ENCODE peak calls at places on chromosomes 12 and 14, in seven cellular contexts. One of them, this sample, is unnamed.

GRCh38 chr12:68793436-68793835 is 14.5 kb upstream of the MDM2 start:
- DNase-seq in A549: no peak
- DNase-seq in body of pancreas: no peak
- DNase-seq in ascending aorta: no peak
- DNase-seq in gastrocnemius medialis: no peak
- DNase-seq in upper lobe of right lung: no peak
- DNase-seq in epithelial cell of esophagus: no peak
- DNase-seq in this sample: no peak

GRCh38 chr12:52147367-52147972 is 44.3 kb downstream of the KRT80 start:
- DNase-seq in A549: peak
- DNase-seq in body of pancreas: peak
- DNase-seq in ascending aorta: peak
- DNase-seq in gastrocnemius medialis: peak
- DNase-seq in upper lobe of right lung: peak
- DNase-seq in epithelial cell of esophagus: peak
- DNase-seq in this sample: no peak

GRCh38 chr12:7857916-7858315 is 14.8 kb downstream of the SLC2A14 start:
- DNase-seq in A549: no peak
- DNase-seq in body of pancreas: no peak
- DNase-seq in ascending aorta: no peak
- DNase-seq in gastrocnemius medialis: no peak
- DNase-seq in upper lobe of right lung: no peak
- DNase-seq in epithelial cell of esophagus: no peak
- DNase-seq in this sample: no peak

GRCh38 chr12:84996759-84997158 is 39.3 kb downstream of the TSPAN19 start:
- DNase-seq in A549: no peak
- DNase-seq in body of pancreas: no peak
- DNase-seq in ascending aorta: no peak
- DNase-seq in gastrocnemius medialis: no peak
- DNase-seq in upper lobe of right lung: no peak
- DNase-seq in epithelial cell of esophagus: no peak
- DNase-seq in this sample: no peak

GRCh38 chr14:99522934-99523660 is 41.9 kb downstream of the CCNK start:
- DNase-seq in A549: no peak
- DNase-seq in body of pancreas: no peak
- DNase-seq in ascending aorta: no peak
- DNase-seq in gastrocnemius medialis: no peak
- DNase-seq in upper lobe of right lung: no peak
- DNase-seq in epithelial cell of esophagus: no peak
- DNase-seq in this sample: no peak

GRCh38 chr12:38158428-38159091 is 158.0 kb upstream of the ALG10B start:
- DNase-seq in A549: no peak
- DNase-seq in body of pancreas: no peak
- DNase-seq in ascending aorta: no peak
- DNase-seq in gastrocnemius medialis: no peak
- DNase-seq in upper lobe of right lung: no peak
- DNase-seq in epithelial cell of esophagus: no peak
- DNase-seq in this sample: no peak

GRCh38 chr12:65649126-65649525 is 175.2 kb upstream of the HMGA2 start:
- DNase-seq in A549: peak
- DNase-seq in body of pancreas: peak
- DNase-seq in ascending aorta: no peak
- DNase-seq in gastrocnemius medialis: no peak
- DNase-seq in upper lobe of right lung: no peak
- DNase-seq in epithelial cell of esophagus: peak
- DNase-seq in this sample: no peak

GRCh38 chr14:101173698-101174521 is 270.4 kb upstream of the RTL1 start:
- DNase-seq in A549: no peak
- DNase-seq in body of pancreas: no peak
- DNase-seq in ascending aorta: no peak
- DNase-seq in gastrocnemius medialis: no peak
- DNase-seq in upper lobe of right lung: peak
- DNase-seq in epithelial cell of esophagus: no peak
- DNase-seq in this sample: no peak

GRCh38 chr14:103819503-103820307 is 27.7 kb downstream of the PPP1R13B start:
- DNase-seq in A549: no peak
- DNase-seq in body of pancreas: peak
- DNase-seq in ascending aorta: no peak
- DNase-seq in gastrocnemius medialis: no peak
- DNase-seq in upper lobe of right lung: peak
- DNase-seq in epithelial cell of esophagus: peak
- DNase-seq in this sample: peak

GRCh38 chr12:64160718-64161060 is 61.4 kb downstream of the KICS2 start:
- DNase-seq in A549: no peak
- DNase-seq in body of pancreas: no peak
- DNase-seq in ascending aorta: no peak
- DNase-seq in gastrocnemius medialis: no peak
- DNase-seq in upper lobe of right lung: no peak
- DNase-seq in epithelial cell of esophagus: peak
- DNase-seq in this sample: no peak

GRCh38 chr12:66775941-66776340 is 97.1 kb upstream of the GRIP1 start:
- DNase-seq in A549: no peak
- DNase-seq in body of pancreas: no peak
- DNase-seq in ascending aorta: no peak
- DNase-seq in gastrocnemius medialis: no peak
- DNase-seq in upper lobe of right lung: no peak
- DNase-seq in epithelial cell of esophagus: no peak
- DNase-seq in this sample: no peak

GRCh38 chr14:97138801-97139200 is 341.6 kb downstream of the VRK1 start:
- DNase-seq in A549: no peak
- DNase-seq in body of pancreas: no peak
- DNase-seq in ascending aorta: no peak
- DNase-seq in gastrocnemius medialis: no peak
- DNase-seq in upper lobe of right lung: no peak
- DNase-seq in epithelial cell of esophagus: no peak
- DNase-seq in this sample: no peak

GRCh38 chr12:33192226-33192625 is 247.4 kb downstream of the SYT10 start:
- DNase-seq in A549: no peak
- DNase-seq in body of pancreas: no peak
- DNase-seq in ascending aorta: no peak
- DNase-seq in gastrocnemius medialis: no peak
- DNase-seq in upper lobe of right lung: no peak
- DNase-seq in epithelial cell of esophagus: no peak
- DNase-seq in this sample: no peak

GRCh38 chr12:109304485-109304884 is 4.6 kb downstream of the FOXN4 start:
- DNase-seq in A549: no peak
- DNase-seq in body of pancreas: no peak
- DNase-seq in ascending aorta: no peak
- DNase-seq in gastrocnemius medialis: no peak
- DNase-seq in upper lobe of right lung: no peak
- DNase-seq in epithelial cell of esophagus: no peak
- DNase-seq in this sample: no peak

GRCh38 chr12:41699658-41700057 is 445.0 kb downstream of the GXYLT1 start:
- DNase-seq in A549: no peak
- DNase-seq in body of pancreas: no peak
- DNase-seq in ascending aorta: no peak
- DNase-seq in gastrocnemius medialis: no peak
- DNase-seq in upper lobe of right lung: no peak
- DNase-seq in epithelial cell of esophagus: no peak
- DNase-seq in this sample: no peak
- TF ChIP-seq CTCF in A549: no peak
- TF ChIP-seq CTCF in body of pancreas: no peak
- TF ChIP-seq CTCF in ascending aorta: no peak
- TF ChIP-seq CTCF in gastrocnemius medialis: no peak
- TF ChIP-seq CTCF in upper lobe of right lung: no peak
- TF ChIP-seq CTCF in epithelial cell of esophagus: no peak
- TF ChIP-seq CTCF in this sample: no peak

GRCh38 chr14:81436296-81437138 is 36.4 kb upstream of the STON2 start:
- DNase-seq in A549: peak
- DNase-seq in body of pancreas: peak
- DNase-seq in ascending aorta: no peak
- DNase-seq in gastrocnemius medialis: peak
- DNase-seq in upper lobe of right lung: peak
- DNase-seq in epithelial cell of esophagus: peak
- DNase-seq in this sample: peak
- H3K4me3 ChIP-seq in A549: peak
- H3K4me3 ChIP-seq in body of pancreas: no peak
- H3K4me3 ChIP-seq in ascending aorta: peak
- H3K4me3 ChIP-seq in gastrocnemius medialis: peak
- H3K4me3 ChIP-seq in upper lobe of right lung: peak
- H3K4me3 ChIP-seq in epithelial cell of esophagus: peak
- H3K4me3 ChIP-seq in this sample: peak

GRCh38 chr14:71604231-71604630 is 328.0 kb upstream of the RGS6 start:
- DNase-seq in A549: no peak
- DNase-seq in body of pancreas: no peak
- DNase-seq in ascending aorta: no peak
- DNase-seq in gastrocnemius medialis: no peak
- DNase-seq in upper lobe of right lung: no peak
- DNase-seq in epithelial cell of esophagus: no peak
- DNase-seq in this sample: no peak

GRCh38 chr14:71607056-71607455 is 325.2 kb upstream of the RGS6 start:
- DNase-seq in A549: no peak
- DNase-seq in body of pancreas: no peak
- DNase-seq in ascending aorta: no peak
- DNase-seq in gastrocnemius medialis: no peak
- DNase-seq in upper lobe of right lung: no peak
- DNase-seq in epithelial cell of esophagus: no peak
- DNase-seq in this sample: no peak

GRCh38 chr14:71602524-71602923 is 329.7 kb upstream of the RGS6 start:
- DNase-seq in A549: no peak
- DNase-seq in body of pancreas: no peak
- DNase-seq in ascending aorta: no peak
- DNase-seq in gastrocnemius medialis: no peak
- DNase-seq in upper lobe of right lung: no peak
- DNase-seq in epithelial cell of esophagus: no peak
- DNase-seq in this sample: no peak

GRCh38 chr14:71606575-71606974 is 325.7 kb upstream of the RGS6 start:
- DNase-seq in A549: no peak
- DNase-seq in body of pancreas: no peak
- DNase-seq in ascending aorta: no peak
- DNase-seq in gastrocnemius medialis: no peak
- DNase-seq in upper lobe of right lung: no peak
- DNase-seq in epithelial cell of esophagus: no peak
- DNase-seq in this sample: no peak

GRCh38 chr14:71606064-71606463 is 326.2 kb upstream of the RGS6 start:
- DNase-seq in A549: no peak
- DNase-seq in body of pancreas: no peak
- DNase-seq in ascending aorta: no peak
- DNase-seq in gastrocnemius medialis: no peak
- DNase-seq in upper lobe of right lung: no peak
- DNase-seq in epithelial cell of esophagus: no peak
- DNase-seq in this sample: no peak
- TF ChIP-seq CTCF in A549: no peak
- TF ChIP-seq CTCF in body of pancreas: no peak
- TF ChIP-seq CTCF in ascending aorta: no peak
- TF ChIP-seq CTCF in gastrocnemius medialis: no peak
- TF ChIP-seq CTCF in upper lobe of right lung: no peak
- TF ChIP-seq CTCF in epithelial cell of esophagus: no peak
- TF ChIP-seq CTCF in this sample: no peak

DNA sequence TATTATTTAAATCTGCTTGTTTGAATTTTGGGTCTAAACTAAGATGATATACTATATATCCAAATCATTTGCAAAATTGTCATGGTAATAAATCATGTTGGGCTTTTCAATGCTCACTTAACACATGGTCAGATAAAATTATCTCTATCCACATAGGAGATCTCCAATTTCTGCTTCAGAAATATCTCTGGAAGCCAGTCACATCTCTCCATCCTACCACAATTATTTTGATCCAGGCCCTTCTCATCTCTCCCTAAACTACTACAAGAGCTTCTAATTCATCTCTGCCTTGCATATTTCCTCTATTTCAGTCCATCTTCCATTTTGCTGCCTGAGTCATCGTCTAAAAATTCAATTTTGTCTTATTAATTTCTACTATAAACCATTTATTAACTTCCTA is 3.8 kb downstream of the DCN start:
- DNase-seq in A549: no peak
- DNase-seq in body of pancreas: no peak
- DNase-seq in ascending aorta: no peak
- DNase-seq in gastrocnemius medialis: no peak
- DNase-seq in upper lobe of right lung: no peak
- DNase-seq in epithelial cell of esophagus: no peak
- DNase-seq in this sample: no peak
- H3K4me3 ChIP-seq in A549: no peak
- H3K4me3 ChIP-seq in body of pancreas: no peak
- H3K4me3 ChIP-seq in ascending aorta: peak
- H3K4me3 ChIP-seq in gastrocnemius medialis: peak
- H3K4me3 ChIP-seq in upper lobe of right lung: peak
- H3K4me3 ChIP-seq in epithelial cell of esophagus: no peak
- H3K4me3 ChIP-seq in this sample: no peak

DNA sequence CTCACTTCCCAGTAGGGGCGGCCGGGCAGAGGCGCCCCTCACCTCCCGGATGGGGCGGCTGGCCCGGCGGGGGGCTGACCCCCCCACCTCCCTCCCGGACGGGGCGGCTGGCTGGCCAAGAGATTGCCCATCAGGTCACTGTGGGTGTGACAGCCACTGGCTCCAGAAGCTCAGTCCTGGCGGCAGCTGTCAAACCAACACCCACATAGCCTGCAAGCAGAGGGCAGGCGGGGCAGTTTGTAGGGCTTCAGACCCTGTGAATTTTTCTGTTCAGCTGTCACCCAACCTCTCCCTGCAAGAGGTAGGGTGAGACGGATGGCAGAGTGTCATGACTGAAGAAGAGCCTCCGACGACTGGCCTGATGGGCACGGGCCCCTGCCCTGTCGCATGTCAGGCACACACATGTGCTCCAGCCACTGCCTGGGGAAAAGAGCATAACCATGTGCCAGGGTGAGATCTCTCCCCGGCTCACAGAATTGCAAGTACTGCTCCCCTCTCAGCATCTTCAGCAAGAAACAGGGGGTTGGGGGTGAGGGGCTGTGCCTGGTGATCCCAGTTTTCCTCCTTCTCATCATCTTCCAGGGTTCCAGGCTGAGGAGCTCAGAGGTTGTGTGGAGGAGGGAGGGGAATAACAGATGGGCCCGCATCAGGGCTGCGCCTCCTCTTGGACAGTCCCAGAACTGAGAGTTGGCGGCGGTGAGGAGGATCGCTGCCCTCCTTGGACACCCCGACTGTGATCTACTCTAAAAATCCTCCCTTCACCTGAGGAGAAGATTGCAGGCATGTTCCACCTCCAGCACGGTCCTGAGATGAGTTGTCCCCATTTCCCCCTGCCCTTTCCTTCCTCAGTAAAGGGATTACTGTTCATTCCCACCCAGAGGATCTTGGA is 11.2 kb upstream of the PRPH start:
- DNase-seq in A549: no peak
- DNase-seq in body of pancreas: no peak
- DNase-seq in ascending aorta: no peak
- DNase-seq in gastrocnemius medialis: no peak
- DNase-seq in upper lobe of right lung: peak
- DNase-seq in epithelial cell of esophagus: no peak
- DNase-seq in this sample: no peak
- TF ChIP-seq CTCF in A549: peak
- TF ChIP-seq CTCF in body of pancreas: no peak
- TF ChIP-seq CTCF in ascending aorta: no peak
- TF ChIP-seq CTCF in gastrocnemius medialis: no peak
- TF ChIP-seq CTCF in upper lobe of right lung: no peak
- TF ChIP-seq CTCF in epithelial cell of esophagus: no peak
- TF ChIP-seq CTCF in this sample: no peak

This sample was measured in LNCaP clone FGC.